ENCODE peak calls at places on chromosome 18, in six cellular contexts. D is neural progenitor cell, S is GM23248, K is MM.1S, T is SK-N-SH, G is HCT116. H is an unnamed sample. For H3K4me1, the result is how much of the 10 kb centered on the place peaks cover.

GRCh38 chr18:13378150-13378549 is 159.6 kb downstream of the LDLRAD4 start:
- DNase-seq in K (no peak), S (no peak), G (no peak), D (no peak), T (no peak), H (no peak)

GRCh38 chr18:62281684-62282083 is 43.4 kb upstream of the TNFRSF11A start:
- DNase-seq in D (no peak), K (no peak), T (no peak), G (no peak), S (peak), H (peak)

GRCh38 chr18:74281011-74281638 is 10.6 kb downstream of the CYB5A start:
- DNase-seq in D (peak), S (no peak), G (no peak), T (no peak), K (no peak), H (no peak)

GRCh38 chr18:33711514-33711913 is 133.5 kb downstream of the ASXL3 start:
- DNase-seq in S (no peak), K (no peak), T (peak), G (no peak), D (no peak), H (no peak)

GRCh38 chr18:12659904-12660605 is 2.1 kb upstream of the SPIRE1 start:
- DNase-seq in S (peak), D (peak), G (peak), K (peak), T (peak), H (peak)

GRCh38 chr18:53165770-53166169 is 825.8 kb downstream of the DCC start:
- DNase-seq in G (no peak), S (no peak), D (no peak), T (no peak), K (peak), H (no peak)

GRCh38 chr18:23356915-23357421 is 96.1 kb upstream of the RIOK3 start:
- DNase-seq in S (peak), G (no peak), K (no peak), T (no peak), D (no peak), H (no peak)

GRCh38 chr18:9081940-9082339 is 20.6 kb upstream of the NDUFV2 start:
- DNase-seq in K (peak), S (no peak), G (no peak), D (no peak), T (no peak), H (no peak)

GRCh38 chr18:9925795-9926194 is 12.0 kb downstream of the VAPA start:
- DNase-seq in K (no peak), D (no peak), G (no peak), T (no peak), S (no peak), H (no peak)

GRCh38 chr18:22399949-22400348 is 17.8 kb downstream of the CTAGE1 start:
- DNase-seq in T (no peak), G (no peak), S (peak), K (no peak), D (no peak), H (no peak)

GRCh38 chr18:22320155-22320554 is 97.6 kb downstream of the CTAGE1 start:
- DNase-seq in S (no peak), D (peak), G (no peak), T (no peak), K (no peak), H (no peak)

GRCh38 chr18:76490040-76490439 is 5.0 kb downstream of the ZNF516 start:
- DNase-seq in D (no peak), S (no peak), K (no peak), T (no peak), G (no peak), H (no peak)

GRCh38 chr18:8435376-8435775 is 173.9 kb upstream of the RAB12 start:
- DNase-seq in S (no peak), D (no peak), G (no peak), T (no peak), K (no peak), H (no peak)

GRCh38 chr18:2146092-2146491 is 425.2 kb downstream of the METTL4 start:
- DNase-seq in G (no peak), K (no peak), D (no peak), T (no peak), S (no peak), H (peak)

GRCh38 chr18:60775978-60776377 is 403.4 kb upstream of the MC4R start:
- DNase-seq in G (no peak), S (no peak), T (no peak), D (no peak), K (no peak), H (no peak)

GRCh38 chr18:74375999-74376398 is 60.4 kb downstream of the C18orf63 start:
- DNase-seq in G (no peak), D (no peak), S (peak), K (no peak), T (no peak), H (peak)

GRCh38 chr18:75551071-75551470 is 123.6 kb upstream of the SMIM21 start:
- DNase-seq in S (no peak), G (no peak), D (no peak), K (no peak), T (no peak), H (no peak)

GRCh38 chr18:43863180-43863579 is 585.9 kb upstream of the SYT4 start:
- DNase-seq in S (no peak), T (no peak), D (no peak), G (no peak), K (no peak), H (no peak)

GRCh38 chr18:28189400-28190239 is 12.7 kb upstream of the CDH2 start:
- DNase-seq in T (peak), G (peak), K (peak), S (peak), D (peak), H (peak)

GRCh38 chr18:59881728-59882685 is 17.8 kb upstream of the PMAIP1 start:
- DNase-seq in T (no peak), D (no peak), S (peak), G (no peak), K (no peak), H (peak)

GRCh38 chr18:12468458-12468857 is 60.7 kb downstream of the PRELID3A start:
- DNase-seq in G (no peak), T (no peak), S (no peak), K (no peak), D (no peak), H (no peak)

GRCh38 chr18:22342625-22343024 is 75.1 kb downstream of the CTAGE1 start:
- DNase-seq in S (peak), D (no peak), T (peak), K (no peak), G (no peak), H (peak)

GRCh38 chr18:38427234-38427633 is 861.6 kb upstream of the CELF4 start:
- DNase-seq in K (no peak), S (no peak), D (peak), G (no peak), T (peak), H (no peak)

GRCh38 chr18:44185981-44186380 is 494.7 kb upstream of the SETBP1 start:
- DNase-seq in T (no peak), D (no peak), K (no peak), G (no peak), S (peak), H (no peak)

GRCh38 chr18:36340232-36340631 is 42.7 kb downstream of the FHOD3 start:
- DNase-seq in S (no peak), D (no peak), K (no peak), G (no peak), T (no peak), H (no peak)

GRCh38 chr18:9215221-9215933 is 78.8 kb downstream of the ANKRD12 start:
- DNase-seq in T (no peak), K (no peak), D (no peak), G (no peak), S (no peak), H (no peak)

GRCh38 chr18:36630917-36631316 is 197.9 kb downstream of the TPGS2 start:
- DNase-seq in K (no peak), S (no peak), T (no peak), G (no peak), D (no peak), H (no peak)

GRCh38 chr18:24176727-24177416 is 38.0 kb downstream of the CABYR start:
- DNase-seq in K (peak), D (peak), S (peak), T (peak), G (peak), H (peak)

GRCh38 chr18:5237723-5238370 is 40.8 kb upstream of the AKAIN1 start:
- DNase-seq in T (peak), S (peak), G (no peak), D (peak), K (peak), H (peak)

GRCh38 chr18:45834303-45834702 is 8.8 kb downstream of the SIGLEC15 start:
- DNase-seq in G (no peak), D (no peak), K (no peak), T (no peak), S (no peak), H (no peak)

GRCh38 chr18:61882296-61883004 is 10.4 kb downstream of the RNF152 start:
- DNase-seq in S (peak), D (no peak), G (no peak), T (peak), K (no peak), H (peak)

GRCh38 chr18:58862851-58863538 is 1.7 kb upstream of the ZNF532 start:
- DNase-seq in S (peak), T (peak), G (peak), D (peak), K (peak), H (peak)

GRCh38 chr18:75244336-75244735 is 33.7 kb downstream of the TSHZ1 start:
- DNase-seq in S (no peak), K (no peak), D (peak), G (no peak), T (peak), H (peak)

GRCh38 chr18:60024857-60025256 is 125.1 kb downstream of the PMAIP1 start:
- DNase-seq in K (no peak), D (no peak), S (peak), G (no peak), T (no peak), H (no peak)

GRCh38 chr18:68660355-68661183 is 54.3 kb downstream of the TMX3 start:
- DNase-seq in D (peak), K (peak), T (peak), S (peak), G (peak), H (peak)

GRCh38 chr18:59604877-59605276 is 92.3 kb downstream of the CCBE1 start:
- DNase-seq in K (no peak), G (no peak), D (no peak), S (peak), T (no peak), H (no peak)

GRCh38 chr18:57397440-57397839 is 37.7 kb upstream of the ONECUT2 start:
- DNase-seq in T (no peak), S (peak), G (peak), D (no peak), K (no peak), H (peak)

GRCh38 chr18:79687806-79688205 is 8.2 kb downstream of the CTDP1 start:
- DNase-seq in D (no peak), T (peak), K (no peak), G (no peak), S (peak), H (peak)
- H3K4me1 ChIP-seq in D (under half), T (under half), K (under half), G (under half), S (under half), H (under half)

GRCh38 chr18:48446582-48447225 is 37.5 kb upstream of the ZBTB7C start:
- DNase-seq in K (peak), G (peak), T (peak), S (peak), D (peak), H (peak)
- H3K9ac ChIP-seq in K (no peak), G (no peak), T (no peak), S (no peak), D (no peak), H (no peak)

GRCh38 chr18:27143580-27144287 is 41.4 kb downstream of the CHST9 start:
- DNase-seq in K (no peak), S (no peak), D (no peak), T (no peak), G (no peak), H (no peak)
- TF ChIP-seq EZH2phosphoT487 in K (no peak), S (no peak), D (no peak), T (no peak), G (no peak), H (no peak)

GRCh38 chr18:6489977-6490376 is 75.3 kb upstream of the L3MBTL4 start:
- DNase-seq in S (no peak), T (no peak), D (no peak), K (no peak), G (no peak), H (no peak)
- H3K4me1 ChIP-seq in S (under half), T (under half), D (under half), K (under half), G (under half), H (under half)

GRCh38 chr18:56309104-56309503 is 329.3 kb downstream of the TXNL1 start:
- DNase-seq in S (no peak), D (no peak), T (no peak), K (no peak), G (no peak), H (no peak)

GRCh38 chr18:56307771-56308170 is 330.6 kb downstream of the TXNL1 start:
- DNase-seq in T (no peak), G (no peak), S (no peak), K (peak), D (no peak), H (no peak)

GRCh38 chr18:56305583-56305982 is 332.8 kb downstream of the TXNL1 start:
- DNase-seq in D (no peak), S (peak), K (no peak), G (no peak), T (no peak), H (peak)

GRCh38 chr18:56306793-56307192 is 331.6 kb downstream of the TXNL1 start:
- DNase-seq in T (no peak), G (no peak), D (no peak), K (no peak), S (no peak), H (no peak)

DNA sequence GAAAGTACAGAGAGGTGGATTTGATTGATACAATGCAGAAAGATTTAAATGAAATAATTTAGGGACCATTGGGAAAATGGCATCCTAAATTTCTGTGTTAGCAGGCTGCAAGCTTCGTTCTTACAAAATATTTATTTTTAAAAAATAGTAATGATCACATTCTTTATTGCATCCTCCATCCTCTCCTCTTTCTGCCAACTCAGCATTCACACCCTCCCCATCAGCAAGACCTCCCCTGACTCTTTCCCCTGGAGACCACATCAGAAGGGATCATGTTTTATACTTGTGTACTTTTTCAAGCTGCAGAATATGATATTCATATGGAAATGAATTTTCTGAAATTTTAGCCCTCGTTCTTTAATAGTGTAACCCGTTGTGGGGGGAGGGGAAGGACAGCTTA is 331.0 kb downstream of the TXNL1 start:
- DNase-seq in D (no peak), G (no peak), K (no peak), S (no peak), T (no peak), H (no peak)
- H3K9ac ChIP-seq in D (no peak), G (no peak), K (no peak), S (no peak), T (no peak), H (no peak)

DNA sequence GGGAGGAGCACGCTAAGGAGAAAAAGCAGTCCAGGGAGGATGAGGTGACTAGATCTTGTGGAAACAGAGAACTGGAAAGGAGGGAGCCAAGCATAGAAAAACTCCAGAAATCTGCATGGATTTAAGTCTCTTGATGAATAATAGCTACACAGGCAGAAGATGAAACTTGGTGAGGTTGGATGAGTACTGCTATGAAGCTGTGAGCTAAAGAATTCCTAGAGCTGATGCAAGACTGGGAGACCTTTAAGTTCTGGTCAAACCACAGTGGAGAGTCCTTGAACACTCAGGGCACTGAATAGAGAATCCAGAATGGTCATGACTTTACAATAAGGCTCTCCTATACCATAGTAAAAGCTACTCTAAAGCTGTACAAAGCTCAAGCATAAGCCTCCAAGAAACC is 18.4 kb upstream of the PIEZO2 start:
- DNase-seq in T (no peak), S (peak), D (no peak), G (no peak), K (no peak), H (no peak)
- TF ChIP-seq EZH2phosphoT487 in T (no peak), S (no peak), D (no peak), G (no peak), K (no peak), H (no peak)

GRCh38 chr18:42745171-42745570 is 370.3 kb downstream of the RIT2 start:
- DNase-seq in S (no peak), G (no peak), K (no peak), D (no peak), T (no peak), H (no peak)
- H3K4me1 ChIP-seq in S (under half), G (under half), K (under half), D (under half), T (under half), H (under half)

DNA sequence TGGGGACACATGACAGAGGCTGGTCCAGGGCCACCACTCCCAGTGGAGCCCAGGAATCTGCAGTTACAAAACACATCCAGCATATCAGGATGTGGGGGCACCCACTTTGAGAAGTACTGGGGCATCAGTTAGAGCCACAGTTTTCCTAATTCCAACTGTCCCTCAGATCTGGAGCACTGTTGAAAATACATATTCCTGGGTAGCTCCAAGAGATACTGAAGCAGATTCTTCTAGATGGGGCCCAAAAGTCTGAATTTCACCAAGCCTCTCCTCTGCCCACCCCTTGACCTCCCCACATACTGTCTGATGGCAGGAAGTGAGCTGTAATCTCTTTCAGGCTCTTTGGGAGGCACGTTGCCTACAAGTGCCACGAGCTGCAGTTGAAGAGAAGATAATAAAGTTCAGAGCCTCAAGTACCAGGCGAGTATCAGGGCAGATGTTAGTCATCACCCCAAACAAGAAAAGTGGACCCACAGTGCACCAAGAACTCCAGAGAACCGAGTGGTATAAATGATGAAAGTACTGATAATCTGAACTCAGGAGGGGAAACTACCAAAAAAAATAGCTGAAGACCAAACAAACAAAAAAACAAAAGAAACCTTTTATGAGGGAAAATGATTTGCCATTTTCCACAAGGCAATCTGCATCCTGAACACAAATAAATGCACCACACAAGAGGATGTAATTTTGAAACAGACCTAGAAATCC is 98.8 kb downstream of the TCF4 start:
- DNase-seq in K (no peak), T (no peak), G (no peak), D (no peak), S (no peak), H (no peak)
- H3K9ac ChIP-seq in K (peak), T (no peak), G (no peak), D (no peak), S (no peak), H (no peak)

DNA sequence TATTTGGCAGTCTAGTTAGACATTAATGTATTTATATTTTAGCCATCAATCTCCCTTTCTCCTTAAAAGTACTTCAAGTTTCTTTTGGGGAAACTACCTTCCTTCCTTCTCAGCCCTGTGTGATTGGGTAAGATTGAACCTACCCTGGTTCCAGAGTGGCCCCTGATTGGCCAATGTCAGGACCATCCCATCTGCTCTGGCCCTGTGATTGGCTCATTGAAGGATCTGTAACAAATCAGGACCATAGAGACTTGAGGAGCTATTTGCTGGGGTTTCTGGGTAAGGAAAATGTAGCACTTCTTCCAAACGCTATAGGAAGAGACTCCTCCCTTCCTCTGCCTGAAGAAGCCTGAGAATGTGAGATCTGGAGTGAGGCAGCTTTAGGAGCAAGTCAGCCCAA is 59.3 kb downstream of the AQP4 start:
- DNase-seq in D (no peak), G (no peak), T (no peak), S (no peak), K (no peak), H (no peak)
- TF ChIP-seq EZH2phosphoT487 in D (no peak), G (no peak), T (no peak), S (no peak), K (no peak), H (no peak)

H was measured in PC-3.